ENCODE peak calls at places on chromosomes 5 and 9, in eight cellular contexts. One of them, this sample, is unnamed.
A peak's percentile ranks its signal among the peaks of the same experiment; 100 is the strongest.

GRCh38 chr9:136093995-136094881 is 851 bp downstream of the NACC2 start:
- DNase-seq in NCI-H1092 treated with DMSO at 0.1 percent for 48 hours: no peak
- DNase-seq in neuronal stem cell: peak; percentile 29
- DNase-seq in AG09309: no peak
- DNase-seq in stimulated activated CD8-positive, alpha-beta memory T cell treated with anti-CD3 and anti-CD28 coated beads, Interleukin-15, amount 100 ng/mL, for 1 hour: peak; percentile 37
- DNase-seq in stimulated activated CD4-positive, alpha-beta T cell treated with anti-CD3 and anti-CD28 coated beads, Interleukin-15, amount 100 ng/mL, for 24 hours: peak; percentile 81
- DNase-seq in CD4-positive, CD25-positive, alpha-beta regulatory T cell: peak; percentile 36
- DNase-seq in HS-5: no peak
- DNase-seq in this sample: peak; percentile 43

GRCh38 chr5:78500028-78500427 is 139.6 kb downstream of the SCAMP1 start:
- DNase-seq in stimulated activated CD8-positive, alpha-beta memory T cell treated with anti-CD3 and anti-CD28 coated beads, Interleukin-15, amount 100 ng/mL, for 1 hour: no peak
- DNase-seq in neuronal stem cell: no peak
- DNase-seq in NCI-H1092 treated with DMSO at 0.1 percent for 48 hours: no peak
- DNase-seq in HS-5: no peak
- DNase-seq in AG09309: no peak
- DNase-seq in stimulated activated CD4-positive, alpha-beta T cell treated with anti-CD3 and anti-CD28 coated beads, Interleukin-15, amount 100 ng/mL, for 24 hours: no peak
- DNase-seq in CD4-positive, CD25-positive, alpha-beta regulatory T cell: no peak
- DNase-seq in this sample: no peak

GRCh38 chr5:157350939-157351338 is 85.0 kb downstream of the CYFIP2 start:
- DNase-seq in HS-5: no peak
- DNase-seq in stimulated activated CD4-positive, alpha-beta T cell treated with anti-CD3 and anti-CD28 coated beads, Interleukin-15, amount 100 ng/mL, for 24 hours: no peak
- DNase-seq in CD4-positive, CD25-positive, alpha-beta regulatory T cell: no peak
- DNase-seq in stimulated activated CD8-positive, alpha-beta memory T cell treated with anti-CD3 and anti-CD28 coated beads, Interleukin-15, amount 100 ng/mL, for 1 hour: no peak
- DNase-seq in NCI-H1092 treated with DMSO at 0.1 percent for 48 hours: no peak
- DNase-seq in AG09309: no peak
- DNase-seq in neuronal stem cell: no peak
- DNase-seq in this sample: no peak

GRCh38 chr5:33850100-33850594 is 41.6 kb downstream of the ADAMTS12 start:
- DNase-seq in AG09309: no peak
- DNase-seq in stimulated activated CD4-positive, alpha-beta T cell treated with anti-CD3 and anti-CD28 coated beads, Interleukin-15, amount 100 ng/mL, for 24 hours: peak; percentile 39
- DNase-seq in CD4-positive, CD25-positive, alpha-beta regulatory T cell: no peak
- DNase-seq in stimulated activated CD8-positive, alpha-beta memory T cell treated with anti-CD3 and anti-CD28 coated beads, Interleukin-15, amount 100 ng/mL, for 1 hour: peak; percentile 0
- DNase-seq in HS-5: no peak
- DNase-seq in neuronal stem cell: no peak
- DNase-seq in NCI-H1092 treated with DMSO at 0.1 percent for 48 hours: no peak
- DNase-seq in this sample: no peak

GRCh38 chr5:41510176-41510831 is at the start of gene PLCXD3:
- DNase-seq in stimulated activated CD4-positive, alpha-beta T cell treated with anti-CD3 and anti-CD28 coated beads, Interleukin-15, amount 100 ng/mL, for 24 hours: no peak
- DNase-seq in CD4-positive, CD25-positive, alpha-beta regulatory T cell: no peak
- DNase-seq in HS-5: no peak
- DNase-seq in AG09309: no peak
- DNase-seq in NCI-H1092 treated with DMSO at 0.1 percent for 48 hours: peak; percentile 19
- DNase-seq in neuronal stem cell: peak; percentile 35
- DNase-seq in stimulated activated CD8-positive, alpha-beta memory T cell treated with anti-CD3 and anti-CD28 coated beads, Interleukin-15, amount 100 ng/mL, for 1 hour: no peak
- DNase-seq in this sample: peak; percentile 4

GRCh38 chr5:58459276-58459859 is 518 bp downstream of the PLK2 start:
- DNase-seq in AG09309: no peak
- DNase-seq in NCI-H1092 treated with DMSO at 0.1 percent for 48 hours: peak; percentile 4
- DNase-seq in HS-5: no peak
- DNase-seq in stimulated activated CD4-positive, alpha-beta T cell treated with anti-CD3 and anti-CD28 coated beads, Interleukin-15, amount 100 ng/mL, for 24 hours: no peak
- DNase-seq in neuronal stem cell: no peak
- DNase-seq in stimulated activated CD8-positive, alpha-beta memory T cell treated with anti-CD3 and anti-CD28 coated beads, Interleukin-15, amount 100 ng/mL, for 1 hour: no peak
- DNase-seq in CD4-positive, CD25-positive, alpha-beta regulatory T cell: no peak
- DNase-seq in this sample: no peak

GRCh38 chr5:53738105-53738504 is 177.7 kb downstream of the NDUFS4 start:
- DNase-seq in AG09309: no peak
- DNase-seq in NCI-H1092 treated with DMSO at 0.1 percent for 48 hours: no peak
- DNase-seq in neuronal stem cell: no peak
- DNase-seq in stimulated activated CD4-positive, alpha-beta T cell treated with anti-CD3 and anti-CD28 coated beads, Interleukin-15, amount 100 ng/mL, for 24 hours: no peak
- DNase-seq in stimulated activated CD8-positive, alpha-beta memory T cell treated with anti-CD3 and anti-CD28 coated beads, Interleukin-15, amount 100 ng/mL, for 1 hour: no peak
- DNase-seq in HS-5: no peak
- DNase-seq in CD4-positive, CD25-positive, alpha-beta regulatory T cell: no peak
- DNase-seq in this sample: no peak

GRCh38 chr5:92328584-92329259 is 945.6 kb upstream of the ARRDC3 start:
- DNase-seq in CD4-positive, CD25-positive, alpha-beta regulatory T cell: no peak
- DNase-seq in HS-5: no peak
- DNase-seq in stimulated activated CD8-positive, alpha-beta memory T cell treated with anti-CD3 and anti-CD28 coated beads, Interleukin-15, amount 100 ng/mL, for 1 hour: no peak
- DNase-seq in AG09309: no peak
- DNase-seq in stimulated activated CD4-positive, alpha-beta T cell treated with anti-CD3 and anti-CD28 coated beads, Interleukin-15, amount 100 ng/mL, for 24 hours: no peak
- DNase-seq in NCI-H1092 treated with DMSO at 0.1 percent for 48 hours: no peak
- DNase-seq in neuronal stem cell: no peak
- DNase-seq in this sample: no peak

GRCh38 chr9:38008168-38009034 is 60.6 kb downstream of the SHB start:
- DNase-seq in stimulated activated CD4-positive, alpha-beta T cell treated with anti-CD3 and anti-CD28 coated beads, Interleukin-15, amount 100 ng/mL, for 24 hours: peak; percentile 79
- DNase-seq in NCI-H1092 treated with DMSO at 0.1 percent for 48 hours: no peak
- DNase-seq in CD4-positive, CD25-positive, alpha-beta regulatory T cell: no peak
- DNase-seq in AG09309: peak; percentile 69
- DNase-seq in stimulated activated CD8-positive, alpha-beta memory T cell treated with anti-CD3 and anti-CD28 coated beads, Interleukin-15, amount 100 ng/mL, for 1 hour: no peak
- DNase-seq in HS-5: peak; percentile 84
- DNase-seq in neuronal stem cell: no peak
- DNase-seq in this sample: peak; percentile 21

GRCh38 chr5:156327306-156327705 is 342 bp downstream of the SGCD start:
- DNase-seq in NCI-H1092 treated with DMSO at 0.1 percent for 48 hours: no peak
- DNase-seq in AG09309: no peak
- DNase-seq in CD4-positive, CD25-positive, alpha-beta regulatory T cell: no peak
- DNase-seq in HS-5: no peak
- DNase-seq in stimulated activated CD4-positive, alpha-beta T cell treated with anti-CD3 and anti-CD28 coated beads, Interleukin-15, amount 100 ng/mL, for 24 hours: no peak
- DNase-seq in stimulated activated CD8-positive, alpha-beta memory T cell treated with anti-CD3 and anti-CD28 coated beads, Interleukin-15, amount 100 ng/mL, for 1 hour: no peak
- DNase-seq in neuronal stem cell: no peak
- DNase-seq in this sample: no peak

GRCh38 chr5:123120197-123120596 is 31.2 kb downstream of the PRDM6 start:
- DNase-seq in CD4-positive, CD25-positive, alpha-beta regulatory T cell: no peak
- DNase-seq in stimulated activated CD8-positive, alpha-beta memory T cell treated with anti-CD3 and anti-CD28 coated beads, Interleukin-15, amount 100 ng/mL, for 1 hour: no peak
- DNase-seq in HS-5: no peak
- DNase-seq in stimulated activated CD4-positive, alpha-beta T cell treated with anti-CD3 and anti-CD28 coated beads, Interleukin-15, amount 100 ng/mL, for 24 hours: no peak
- DNase-seq in NCI-H1092 treated with DMSO at 0.1 percent for 48 hours: no peak
- DNase-seq in neuronal stem cell: no peak
- DNase-seq in AG09309: no peak
- DNase-seq in this sample: no peak

GRCh38 chr9:123617952-123618678 is 262.1 kb downstream of the CRB2 start:
- DNase-seq in neuronal stem cell: no peak
- DNase-seq in CD4-positive, CD25-positive, alpha-beta regulatory T cell: no peak
- DNase-seq in stimulated activated CD4-positive, alpha-beta T cell treated with anti-CD3 and anti-CD28 coated beads, Interleukin-15, amount 100 ng/mL, for 24 hours: no peak
- DNase-seq in NCI-H1092 treated with DMSO at 0.1 percent for 48 hours: no peak
- DNase-seq in HS-5: no peak
- DNase-seq in stimulated activated CD8-positive, alpha-beta memory T cell treated with anti-CD3 and anti-CD28 coated beads, Interleukin-15, amount 100 ng/mL, for 1 hour: no peak
- DNase-seq in AG09309: no peak
- DNase-seq in this sample: no peak

GRCh38 chr5:137073192-137073591 is 425.9 kb downstream of the SPOCK1 start:
- DNase-seq in NCI-H1092 treated with DMSO at 0.1 percent for 48 hours: no peak
- DNase-seq in HS-5: no peak
- DNase-seq in AG09309: no peak
- DNase-seq in neuronal stem cell: no peak
- DNase-seq in CD4-positive, CD25-positive, alpha-beta regulatory T cell: no peak
- DNase-seq in stimulated activated CD4-positive, alpha-beta T cell treated with anti-CD3 and anti-CD28 coated beads, Interleukin-15, amount 100 ng/mL, for 24 hours: no peak
- DNase-seq in stimulated activated CD8-positive, alpha-beta memory T cell treated with anti-CD3 and anti-CD28 coated beads, Interleukin-15, amount 100 ng/mL, for 1 hour: no peak
- DNase-seq in this sample: no peak

GRCh38 chr9:127667906-127668305 is 38.9 kb upstream of the CFAP157 start:
- DNase-seq in AG09309: no peak
- DNase-seq in NCI-H1092 treated with DMSO at 0.1 percent for 48 hours: no peak
- DNase-seq in CD4-positive, CD25-positive, alpha-beta regulatory T cell: no peak
- DNase-seq in neuronal stem cell: no peak
- DNase-seq in HS-5: no peak
- DNase-seq in stimulated activated CD4-positive, alpha-beta T cell treated with anti-CD3 and anti-CD28 coated beads, Interleukin-15, amount 100 ng/mL, for 24 hours: no peak
- DNase-seq in stimulated activated CD8-positive, alpha-beta memory T cell treated with anti-CD3 and anti-CD28 coated beads, Interleukin-15, amount 100 ng/mL, for 1 hour: no peak
- DNase-seq in this sample: no peak

GRCh38 chr5:154626876-154627552 is 128.2 kb upstream of the LARP1 start:
- DNase-seq in neuronal stem cell: no peak
- DNase-seq in stimulated activated CD8-positive, alpha-beta memory T cell treated with anti-CD3 and anti-CD28 coated beads, Interleukin-15, amount 100 ng/mL, for 1 hour: no peak
- DNase-seq in stimulated activated CD4-positive, alpha-beta T cell treated with anti-CD3 and anti-CD28 coated beads, Interleukin-15, amount 100 ng/mL, for 24 hours: no peak
- DNase-seq in NCI-H1092 treated with DMSO at 0.1 percent for 48 hours: no peak
- DNase-seq in CD4-positive, CD25-positive, alpha-beta regulatory T cell: no peak
- DNase-seq in AG09309: no peak
- DNase-seq in HS-5: no peak
- DNase-seq in this sample: no peak

GRCh38 chr5:142290574-142291299 is 34.1 kb downstream of the SPRY4 start:
- DNase-seq in neuronal stem cell: no peak
- DNase-seq in stimulated activated CD4-positive, alpha-beta T cell treated with anti-CD3 and anti-CD28 coated beads, Interleukin-15, amount 100 ng/mL, for 24 hours: no peak
- DNase-seq in NCI-H1092 treated with DMSO at 0.1 percent for 48 hours: peak; percentile 54
- DNase-seq in AG09309: no peak
- DNase-seq in HS-5: no peak
- DNase-seq in stimulated activated CD8-positive, alpha-beta memory T cell treated with anti-CD3 and anti-CD28 coated beads, Interleukin-15, amount 100 ng/mL, for 1 hour: no peak
- DNase-seq in CD4-positive, CD25-positive, alpha-beta regulatory T cell: no peak
- DNase-seq in this sample: no peak

GRCh38 chr5:138303365-138303764 is 28.2 kb downstream of the CDC25C start:
- DNase-seq in HS-5: no peak
- DNase-seq in neuronal stem cell: no peak
- DNase-seq in stimulated activated CD4-positive, alpha-beta T cell treated with anti-CD3 and anti-CD28 coated beads, Interleukin-15, amount 100 ng/mL, for 24 hours: no peak
- DNase-seq in CD4-positive, CD25-positive, alpha-beta regulatory T cell: no peak
- DNase-seq in stimulated activated CD8-positive, alpha-beta memory T cell treated with anti-CD3 and anti-CD28 coated beads, Interleukin-15, amount 100 ng/mL, for 1 hour: no peak
- DNase-seq in AG09309: no peak
- DNase-seq in NCI-H1092 treated with DMSO at 0.1 percent for 48 hours: no peak
- DNase-seq in this sample: no peak

GRCh38 chr5:176621661-176622079 is 8.7 kb downstream of the SNCB start:
- DNase-seq in stimulated activated CD8-positive, alpha-beta memory T cell treated with anti-CD3 and anti-CD28 coated beads, Interleukin-15, amount 100 ng/mL, for 1 hour: no peak
- DNase-seq in CD4-positive, CD25-positive, alpha-beta regulatory T cell: no peak
- DNase-seq in HS-5: no peak
- DNase-seq in AG09309: no peak
- DNase-seq in stimulated activated CD4-positive, alpha-beta T cell treated with anti-CD3 and anti-CD28 coated beads, Interleukin-15, amount 100 ng/mL, for 24 hours: no peak
- DNase-seq in neuronal stem cell: no peak
- DNase-seq in NCI-H1092 treated with DMSO at 0.1 percent for 48 hours: no peak
- DNase-seq in this sample: no peak